ENCODE peak calls at places on chromosomes 4 and X, in four cellular contexts. I is tibial artery, B is GM20000, N is nephron progenitor cell. Z is an unnamed sample.

GRCh38 chrX:122739770-122740169 is 444.3 kb upstream of the GRIA3 start:
- DNase-seq in B (no peak), I (no peak), N (no peak), Z (peak)

GRCh38 chrX:40169193-40170086 is 71.7 kb upstream of the BCOR start:
- DNase-seq in N (peak), I (peak), B (peak), Z (peak)

GRCh38 chr4:14241574-14241973 is 614.0 kb upstream of the BOD1L1 start:
- DNase-seq in I (no peak), N (no peak), B (no peak), Z (no peak)

GRCh38 chr4:98929341-98930267 is 671 bp upstream of the EIF4E start:
- DNase-seq in N (peak), B (peak), I (peak), Z (no peak)

GRCh38 chr4:174314770-174315169 is 31.1 kb downstream of the CEP44 start:
- DNase-seq in B (no peak), I (no peak), N (no peak), Z (peak)

GRCh38 chr4:177408023-177408422 is 34.2 kb downstream of the AGA start:
- DNase-seq in I (no peak), N (no peak), B (no peak), Z (no peak)

GRCh38 chr4:112075129-112075753 is 70.0 kb upstream of the FAM241A start:
- DNase-seq in I (no peak), N (peak), B (peak), Z (peak)

GRCh38 chr4:2280531-2281300 is 18.8 kb upstream of the MXD4 start:
- DNase-seq in B (no peak), I (no peak), N (no peak), Z (no peak)

GRCh38 chr4:158299459-158300007 is 89.2 kb downstream of the TMEM144 start:
- DNase-seq in I (no peak), N (no peak), B (no peak), Z (no peak)

GRCh38 chrX:53440631-53441517 is 6.7 kb upstream of the HSD17B10 start:
- DNase-seq in N (peak), B (no peak), I (peak), Z (peak)

GRCh38 chr4:178881937-178882336 is 1439.7 kb upstream of the AGA start:
- DNase-seq in B (no peak), N (no peak), I (no peak), Z (peak)

Z was measured in ELF-1.